ENCODE peak calls at places on chromosomes 7 and 10, in five cellular contexts. One of them, this sample, is unnamed.

GRCh38 chr10:76514891-76515290 is 1083.5 kb downstream of the LRMDA start:
- DNase-seq in chondrocyte: no peak
- DNase-seq in left lung: no peak
- DNase-seq in SK-N-SH: no peak
- DNase-seq in MCF 10A: no peak
- DNase-seq in this sample: no peak

GRCh38 chr10:411597-411996 is 276.3 kb downstream of the ZMYND11 start:
- DNase-seq in chondrocyte: no peak
- DNase-seq in SK-N-SH: no peak
- DNase-seq in left lung: no peak
- DNase-seq in MCF 10A: no peak
- DNase-seq in this sample: no peak

GRCh38 chr7:27245798-27246691 is 3.4 kb downstream of the EVX1 start:
- DNase-seq in chondrocyte: no peak
- DNase-seq in left lung: no peak
- DNase-seq in MCF 10A: no peak
- DNase-seq in SK-N-SH: peak; percentile 64
- DNase-seq in this sample: no peak

GRCh38 chr10:32328499-32328898 is 18.5 kb downstream of the EPC1 start:
- DNase-seq in chondrocyte: no peak
- DNase-seq in MCF 10A: no peak
- DNase-seq in SK-N-SH: no peak
- DNase-seq in left lung: no peak
- DNase-seq in this sample: no peak

GRCh38 chr10:1368772-1369171 is 312.6 kb downstream of the WDR37 start:
- DNase-seq in left lung: peak; percentile 49
- DNase-seq in MCF 10A: peak; percentile 45
- DNase-seq in SK-N-SH: peak; percentile 65
- DNase-seq in chondrocyte: no peak
- DNase-seq in this sample: no peak

GRCh38 chr7:92769844-92770243 is 66.5 kb downstream of the CDK6 start:
- DNase-seq in left lung: no peak
- DNase-seq in MCF 10A: no peak
- DNase-seq in SK-N-SH: no peak
- DNase-seq in chondrocyte: no peak
- DNase-seq in this sample: no peak

GRCh38 chr7:21902240-21902639 is 43.5 kb downstream of the CDCA7L start:
- DNase-seq in chondrocyte: no peak
- DNase-seq in MCF 10A: peak; percentile 17
- DNase-seq in SK-N-SH: no peak
- DNase-seq in left lung: no peak
- DNase-seq in this sample: no peak

GRCh38 chr7:98362517-98362916 is 38.4 kb downstream of the BAIAP2L1 start:
- DNase-seq in SK-N-SH: no peak
- DNase-seq in left lung: no peak
- DNase-seq in chondrocyte: no peak
- DNase-seq in MCF 10A: no peak
- DNase-seq in this sample: no peak

GRCh38 chr7:88072036-88072714 is 138.1 kb downstream of the ADAM22 start:
- DNase-seq in SK-N-SH: no peak
- DNase-seq in MCF 10A: no peak
- DNase-seq in left lung: no peak
- DNase-seq in chondrocyte: no peak
- DNase-seq in this sample: no peak

GRCh38 chr10:85045046-85045445 is 716.7 kb downstream of the CCSER2 start:
- DNase-seq in chondrocyte: no peak
- DNase-seq in SK-N-SH: no peak
- DNase-seq in left lung: no peak
- DNase-seq in MCF 10A: no peak
- DNase-seq in this sample: no peak

GRCh38 chr7:25968205-25968993 is 183.6 kb upstream of the NFE2L3 start:
- DNase-seq in left lung: no peak
- DNase-seq in SK-N-SH: no peak
- DNase-seq in MCF 10A: peak; percentile 36
- DNase-seq in chondrocyte: no peak
- DNase-seq in this sample: no peak

GRCh38 chr10:4046722-4047354 is 261.8 kb upstream of the KLF6 start:
- DNase-seq in left lung: no peak
- DNase-seq in SK-N-SH: no peak
- DNase-seq in chondrocyte: no peak
- DNase-seq in MCF 10A: no peak
- DNase-seq in this sample: no peak

GRCh38 chr10:20616918-20617801 is 280.0 kb downstream of the NEBL start:
- DNase-seq in SK-N-SH: no peak
- DNase-seq in left lung: no peak
- DNase-seq in MCF 10A: no peak
- DNase-seq in chondrocyte: no peak
- DNase-seq in this sample: no peak

GRCh38 chr7:142859829-142860228 is 5.0 kb downstream of the EPHB6 start:
- DNase-seq in left lung: no peak
- DNase-seq in chondrocyte: no peak
- DNase-seq in MCF 10A: peak; percentile 77
- DNase-seq in SK-N-SH: no peak
- DNase-seq in this sample: no peak

GRCh38 chr10:93475227-93475626 is 6.9 kb downstream of the MYOF start:
- DNase-seq in chondrocyte: no peak
- DNase-seq in SK-N-SH: no peak
- DNase-seq in left lung: no peak
- DNase-seq in MCF 10A: no peak
- DNase-seq in this sample: no peak

GRCh38 chr7:98223898-98224700 is 12.9 kb downstream of the BHLHA15 start:
- DNase-seq in left lung: peak; percentile 58
- DNase-seq in chondrocyte: peak; percentile 91
- DNase-seq in SK-N-SH: peak; percentile 48
- DNase-seq in MCF 10A: no peak
- DNase-seq in this sample: no peak

GRCh38 chr7:80707318-80707717 is 68.9 kb downstream of the CD36 start:
- DNase-seq in MCF 10A: no peak
- DNase-seq in left lung: no peak
- DNase-seq in chondrocyte: no peak
- DNase-seq in SK-N-SH: no peak
- DNase-seq in this sample: no peak

GRCh38 chr7:46586406-46586805 is 665.3 kb upstream of the IGFBP3 start:
- DNase-seq in left lung: no peak
- DNase-seq in SK-N-SH: no peak
- DNase-seq in MCF 10A: no peak
- DNase-seq in chondrocyte: no peak
- DNase-seq in this sample: no peak

GRCh38 chr7:92557808-92558362 is 29.3 kb downstream of the RBM48 start:
- DNase-seq in MCF 10A: no peak
- DNase-seq in chondrocyte: no peak
- DNase-seq in SK-N-SH: no peak
- DNase-seq in left lung: no peak
- DNase-seq in this sample: no peak

GRCh38 chr7:129882531-129882930 is 70.2 kb downstream of the UBE2H start:
- DNase-seq in chondrocyte: no peak
- DNase-seq in left lung: no peak
- DNase-seq in MCF 10A: no peak
- DNase-seq in SK-N-SH: no peak
- DNase-seq in this sample: no peak

GRCh38 chr7:128932862-128933821 is 4.6 kb upstream of the IRF5 start:
- DNase-seq in SK-N-SH: no peak
- DNase-seq in MCF 10A: no peak
- DNase-seq in left lung: no peak
- DNase-seq in chondrocyte: no peak
- DNase-seq in this sample: no peak

GRCh38 chr10:7915923-7916322 is 97.6 kb downstream of the TAF3 start:
- DNase-seq in chondrocyte: no peak
- DNase-seq in MCF 10A: peak; percentile 63
- DNase-seq in left lung: no peak
- DNase-seq in SK-N-SH: no peak
- DNase-seq in this sample: no peak

GRCh38 chr10:126561499-126562208 is 108.8 kb downstream of the C10orf90 start:
- DNase-seq in left lung: no peak
- DNase-seq in SK-N-SH: no peak
- DNase-seq in chondrocyte: no peak
- DNase-seq in MCF 10A: no peak
- DNase-seq in this sample: no peak

GRCh38 chr10:92757066-92757716 is 67.4 kb downstream of the HHEX start:
- DNase-seq in SK-N-SH: no peak
- DNase-seq in left lung: peak; percentile 85
- DNase-seq in MCF 10A: peak; percentile 89
- DNase-seq in chondrocyte: no peak
- DNase-seq in this sample: no peak